ENCODE peak calls at places on chromosome 19, in six cellular contexts. V, N, Y, R, C and K are unnamed samples.

GRCh38 chr19:40242480-40242879 is 16.0 kb upstream of the CCNP start:
- DNase-seq in C (no peak), R (no peak), Y (no peak), N (no peak), V (no peak), K (no peak)

GRCh38 chr19:44582581-44583265 is 30.6 kb upstream of the IGSF23 start:
- DNase-seq in N (no peak), Y (no peak), V (peak; percentile 31), R (peak; percentile 55), C (no peak), K (no peak)

GRCh38 chr19:3785464-3785937 is 680 bp downstream of the MATK start:
- DNase-seq in R (no peak), V (no peak), C (peak; percentile 50), Y (no peak), N (no peak), K (no peak)

GRCh38 chr19:408441-409005 is 424 bp downstream of the C2CD4C start:
- DNase-seq in V (no peak), R (no peak), C (peak; percentile 15), Y (no peak), N (no peak), K (peak; percentile 38)

GRCh38 chr19:32675720-32676185 is at the start of gene RGS9BP:
- DNase-seq in N (peak; percentile 59), Y (peak; percentile 65), V (peak; percentile 90), C (peak; percentile 81), R (peak; percentile 87), K (peak; percentile 90)

GRCh38 chr19:44924243-44924725 is 9.9 kb downstream of the APOC1 start:
- DNase-seq in Y (no peak), N (no peak), R (no peak), V (no peak), C (no peak), K (no peak)

GRCh38 chr19:3879656-3880055 is 829 bp upstream of the ATCAY start:
- DNase-seq in V (no peak), Y (no peak), N (no peak), R (no peak), C (no peak), K (no peak)

GRCh38 chr19:47374876-47375693 is 26.0 kb downstream of the DHX34 start:
- DNase-seq in R (no peak), Y (no peak), N (no peak), C (no peak), V (no peak), K (no peak)

GRCh38 chr19:51143486-51143885 is 1.4 kb downstream of the SIGLEC7 start:
- DNase-seq in N (no peak), Y (no peak), R (no peak), V (no peak), C (no peak), K (no peak)

GRCh38 chr19:21028969-21029268 is 8.5 kb downstream of the ZNF430 start:
- DNase-seq in C (no peak), Y (no peak), R (no peak), V (no peak), N (no peak), K (no peak)

GRCh38 chr19:49746206-49746958 is 16.7 kb downstream of the TSKS start:
- DNase-seq in N (peak; percentile 22), R (peak; percentile 41), V (peak; percentile 69), C (peak; percentile 30), Y (peak; percentile 18), K (peak; percentile 58)

GRCh38 chr19:40321076-40321475 is 27.1 kb downstream of the C19orf47 start:
- DNase-seq in R (no peak), V (no peak), C (no peak), Y (no peak), N (no peak), K (no peak)

GRCh38 chr19:27745978-27746542 is 1466.9 kb downstream of the UQCRFS1 start:
- DNase-seq in N (no peak), V (no peak), C (no peak), R (no peak), Y (no peak), K (peak; percentile 18)

GRCh38 chr19:41588497-41589209 is 12.7 kb downstream of the CEACAM21 start:
- DNase-seq in N (no peak), C (peak; percentile 64), Y (no peak), V (no peak), R (no peak), K (no peak)

GRCh38 chr19:57807541-57807940 is 7.2 kb downstream of the ZNF552 start:
- DNase-seq in V (no peak), R (no peak), Y (no peak), N (no peak), C (no peak), K (no peak)

GRCh38 chr19:7468840-7469239 is 20.0 kb downstream of the PEX11G start:
- DNase-seq in R (no peak), V (no peak), C (no peak), Y (no peak), N (no peak), K (no peak)

DNA sequence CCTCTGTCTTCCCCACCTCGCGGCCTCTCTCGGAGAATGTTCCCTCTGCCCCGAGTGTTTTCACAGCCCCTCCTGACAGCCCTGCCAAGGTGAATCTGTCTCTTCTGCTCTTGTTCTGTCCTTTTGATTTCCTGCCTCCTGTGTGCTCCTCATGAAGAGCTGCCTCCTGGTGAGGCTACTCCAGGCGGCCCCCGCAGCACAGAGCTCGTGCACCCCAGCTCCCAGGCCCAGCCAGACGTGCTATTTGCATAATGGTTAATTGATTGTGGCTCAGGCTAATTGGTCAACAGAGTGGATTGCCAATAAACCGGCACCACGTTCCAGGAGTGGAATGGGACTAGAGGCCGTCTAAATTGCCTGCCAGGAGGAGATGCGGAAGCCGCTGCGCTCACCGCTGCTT is 143.8 kb downstream of the KDM4B start:
- DNase-seq in C (no peak), V (no peak), Y (no peak), R (no peak), N (no peak), K (no peak)
- H3K27ac ChIP-seq in C (no peak overlapping the region), V (no peak overlapping the region), Y (no peak overlapping the region), R (no peak overlapping the region), N (no peak overlapping the region), K (no peak overlapping the region)

GRCh38 chr19:38437295-38437694 is 3.8 kb downstream of the RYR1 start:
- DNase-seq in V (no peak), C (no peak), N (no peak), Y (no peak), R (no peak), K (no peak)
- H3K4me1 ChIP-seq in V (no peaks in the 10 kb centered on the region), C (no peaks in the 10 kb centered on the region), N (peaks cover 6% of the 10 kb centered on the region), Y (peaks cover 3% of the 10 kb centered on the region), R (no peaks in the 10 kb centered on the region), K (no peaks in the 10 kb centered on the region)

DNA sequence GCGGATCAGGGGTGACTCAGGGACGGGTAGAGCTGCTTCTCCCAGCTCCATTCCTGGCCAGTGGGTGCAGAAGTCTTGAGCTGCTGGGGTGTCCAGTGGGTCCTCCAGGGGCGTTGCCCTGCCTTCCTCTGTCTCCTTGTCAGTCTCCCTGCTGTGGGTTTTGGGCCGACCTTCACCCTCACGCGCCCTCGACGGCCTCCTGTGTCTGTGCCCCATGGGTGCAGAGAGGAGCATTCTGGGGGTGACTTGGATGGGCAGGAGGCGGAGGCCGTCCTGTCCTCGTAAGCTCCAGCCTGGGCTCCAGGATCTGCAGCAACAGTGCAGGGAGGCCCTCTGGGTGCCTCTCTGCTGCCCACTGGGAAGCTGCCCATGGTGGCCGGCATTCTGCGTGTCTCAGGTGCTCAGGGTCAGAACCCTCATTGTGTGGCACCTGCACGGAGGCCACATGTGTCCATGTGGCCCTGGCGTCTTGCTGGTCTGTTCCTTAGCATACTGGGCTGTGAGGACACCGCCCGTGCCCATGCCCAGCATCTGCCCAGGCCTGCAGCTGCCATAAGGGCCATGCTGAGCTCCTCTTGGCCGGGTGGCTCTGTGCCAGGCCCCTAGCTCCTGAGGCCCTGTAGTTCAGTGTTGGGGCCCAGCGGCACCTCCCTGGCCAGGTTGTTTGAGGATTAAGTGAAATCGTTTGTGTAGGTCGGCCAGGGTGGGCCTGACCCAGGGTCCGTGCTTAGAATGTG is 17.3 kb downstream of the DOT1L start:
- DNase-seq in N (no peak), R (no peak), Y (no peak), C (no peak), V (no peak), K (no peak)
- H3K27ac ChIP-seq in N (no peak overlapping the region), R (peak overlapping the region; percentile 8), Y (no peak overlapping the region), C (no peak overlapping the region), V (no peak overlapping the region), K (no peak overlapping the region)

GRCh38 chr19:16328824-16329482 is 4.3 kb downstream of the KLF2 start:
- DNase-seq in N (peak; percentile 76), C (no peak), Y (peak; percentile 60), V (no peak), R (no peak), K (peak; percentile 62)
- H3K4me1 ChIP-seq in N (peaks cover 48% of the 10 kb centered on the region), C (peaks cover 20% of the 10 kb centered on the region), Y (peaks cover 19% of the 10 kb centered on the region), V (no peaks in the 10 kb centered on the region), R (peaks cover 36% of the 10 kb centered on the region), K (peaks cover 22% of the 10 kb centered on the region)

DNA sequence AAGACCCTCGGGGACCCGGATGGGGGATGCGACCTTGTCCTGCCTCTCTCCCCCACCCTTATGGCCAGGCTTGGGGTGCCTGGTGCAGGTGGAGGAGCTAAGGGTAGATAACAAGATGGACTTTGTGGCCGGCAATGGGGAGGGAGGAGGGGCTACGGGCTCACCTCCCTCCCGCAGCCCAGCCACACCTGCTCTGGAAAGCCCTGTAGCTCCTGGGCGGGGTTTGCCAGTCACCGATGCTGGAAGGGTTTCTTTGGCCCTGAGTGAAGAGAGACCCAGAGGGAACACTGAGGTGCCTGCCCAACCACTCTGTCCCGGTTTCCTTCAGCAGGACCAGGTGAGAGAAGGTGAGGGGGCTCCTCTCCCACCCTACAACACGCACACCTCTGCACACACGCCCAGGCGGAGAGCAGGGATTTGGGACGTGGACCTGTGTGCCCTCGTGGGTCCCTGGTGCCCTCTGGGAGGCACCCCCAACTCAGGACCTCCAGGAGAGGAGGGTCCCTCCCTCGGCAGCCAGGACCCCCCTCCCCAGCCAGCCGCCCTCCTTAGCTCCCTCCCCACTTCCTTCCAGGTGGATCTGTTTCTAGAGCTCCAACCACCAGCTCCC is at the start of gene FUT2:
- DNase-seq in Y (no peak), N (no peak), C (no peak), V (no peak), R (peak; percentile 90), K (peak; percentile 91)
- H3K27ac ChIP-seq in Y (no peak within 1 kb of the TSS), N (no peak within 1 kb of the TSS), C (no peak within 1 kb of the TSS), V (peak within 1 kb of the TSS; percentile 25), R (peak within 1 kb of the TSS; percentile 84), K (no peak within 1 kb of the TSS)

GRCh38 chr19:1421958-1422305 is 14.5 kb downstream of the DAZAP1 start:
- DNase-seq in N (no peak), C (no peak), R (no peak), Y (no peak), V (no peak), K (no peak)

GRCh38 chr19:1421218-1421957 is 14.0 kb downstream of the DAZAP1 start:
- DNase-seq in V (no peak), R (no peak), Y (no peak), N (no peak), C (no peak), K (no peak)

GRCh38 chr19:1418951-1419735 is 11.8 kb downstream of the DAZAP1 start:
- DNase-seq in C (no peak), V (no peak), Y (no peak), N (no peak), R (no peak), K (no peak)

GRCh38 chr19:1422360-1422759 is 15.0 kb downstream of the DAZAP1 start:
- DNase-seq in Y (no peak), R (no peak), C (no peak), N (no peak), V (no peak), K (no peak)

GRCh38 chr19:1420590-1420989 is 13.2 kb downstream of the DAZAP1 start:
- DNase-seq in Y (no peak), N (no peak), C (no peak), R (no peak), V (no peak), K (no peak)
- H3K4me1 ChIP-seq in Y (peaks cover 13% of the 10 kb centered on the region), N (peaks cover 12% of the 10 kb centered on the region), C (no peaks in the 10 kb centered on the region), R (peaks cover 30% of the 10 kb centered on the region), V (peaks cover 28% of the 10 kb centered on the region), K (no peaks in the 10 kb centered on the region)